ENCODE peak calls at places on chromosomes 16 and 17, in six cellular contexts. B, H, D, T, R and Z are unnamed samples.

GRCh38 chr17:15508466-15508865 is 41.0 kb upstream of the CDRT4 start:
- DNase-seq in B (no peak), T (no peak), R (no peak), H (no peak), D (no peak), Z (no peak)

GRCh38 chr17:47240375-47240764 is 13.3 kb upstream of the ITGB3 start:
- DNase-seq in D (no peak), T (no peak), R (no peak), B (no peak), H (no peak), Z (no peak)

GRCh38 chr16:6300523-6300922 is 1032.1 kb upstream of the RBFOX1 start:
- DNase-seq in R (no peak), H (no peak), T (no peak), D (no peak), B (no peak), Z (no peak)

GRCh38 chr17:33778505-33779398 is 476.3 kb upstream of the CCL2 start:
- DNase-seq in B (peak; percentile 57), D (peak; percentile 15), H (peak; percentile 33), R (peak; percentile 28), T (no peak), Z (peak; percentile 31)

GRCh38 chr17:58630883-58631522 is 60.8 kb downstream of the TEX14 start:
- DNase-seq in R (peak; percentile 49), B (no peak), D (peak; percentile 98), H (no peak), T (no peak), Z (peak; percentile 11)

GRCh38 chr16:76278976-76279375 is 1.8 kb downstream of the CNTNAP4 start:
- DNase-seq in D (no peak), R (no peak), B (no peak), T (no peak), H (peak; percentile 13), Z (no peak)

GRCh38 chr17:83200231-83200699 is 120.9 kb downstream of the METRNL start:
- DNase-seq in T (peak; percentile 73), R (peak; percentile 70), D (no peak), B (no peak), H (no peak), Z (peak; percentile 51)

GRCh38 chr16:9053006-9053601 is 38.3 kb upstream of the HAPSTR1 start:
- DNase-seq in R (peak; percentile 43), T (no peak), B (peak; percentile 70), D (peak; percentile 74), H (peak; percentile 92), Z (no peak)

GRCh38 chr16:74748042-74748709 is 26.4 kb downstream of the FA2H start:
- DNase-seq in D (no peak), R (no peak), T (no peak), B (no peak), H (no peak), Z (no peak)

GRCh38 chr17:58330544-58330996 is 2.0 kb upstream of the TSPOAP1 start:
- DNase-seq in D (no peak), R (no peak), H (no peak), T (no peak), B (no peak), Z (no peak)

GRCh38 chr17:56908061-56908542 is 5.7 kb downstream of the TRIM25 start:
- DNase-seq in T (peak; percentile 76), B (no peak), R (peak; percentile 58), D (no peak), H (no peak), Z (no peak)

GRCh38 chr17:80886641-80887573 is 104.7 kb upstream of the CHMP6 start:
- DNase-seq in T (peak; percentile 77), B (no peak), R (no peak), D (no peak), H (no peak), Z (no peak)

GRCh38 chr16:70476272-70477020 is 22.1 kb downstream of the FCSK start:
- DNase-seq in T (no peak), D (peak; percentile 49), R (peak; percentile 31), H (no peak), B (peak; percentile 67), Z (no peak)

GRCh38 chr16:74556375-74556922 is 50.5 kb downstream of the GLG1 start:
- DNase-seq in T (no peak), B (no peak), R (no peak), D (peak; percentile 51), H (no peak), Z (no peak)

GRCh38 chr17:78621720-78622490 is 44.7 kb upstream of the DNAH17 start:
- DNase-seq in H (no peak), B (no peak), D (no peak), T (no peak), R (no peak), Z (no peak)

GRCh38 chr17:40547785-40548478 is 17.3 kb downstream of the CCR7 start:
- DNase-seq in H (no peak), D (no peak), B (no peak), T (no peak), R (peak; percentile 16), Z (no peak)

GRCh38 chr16:3193221-3194212 is 5.5 kb downstream of the OR1F1 start:
- DNase-seq in B (no peak), T (peak; percentile 46), R (no peak), D (no peak), H (peak; percentile 59), Z (no peak)
- H3K9me3 ChIP-seq in B (no peaks in the 10 kb centered on the region), T (peaks cover 6% of the 10 kb centered on the region), R (peaks cover 4% of the 10 kb centered on the region), D (no peaks in the 10 kb centered on the region), H (no peaks in the 10 kb centered on the region), Z (no peaks in the 10 kb centered on the region)

GRCh38 chr16:31193874-31194273 is 8.7 kb downstream of the PYCARD start:
- DNase-seq in B (no peak), R (no peak), H (no peak), D (no peak), T (no peak), Z (no peak)

GRCh38 chr16:31190061-31190460 is 10.1 kb downstream of the FUS start:
- DNase-seq in T (no peak), B (no peak), D (no peak), R (no peak), H (no peak), Z (no peak)

GRCh38 chr16:31192856-31193642 is 9.5 kb downstream of the PYCARD start:
- DNase-seq in R (no peak), D (no peak), T (no peak), B (no peak), H (no peak), Z (no peak)

GRCh38 chr16:31190818-31191444 is 11.0 kb downstream of the FUS start:
- DNase-seq in R (no peak), H (no peak), D (no peak), B (no peak), T (no peak), Z (no peak)

DNA sequence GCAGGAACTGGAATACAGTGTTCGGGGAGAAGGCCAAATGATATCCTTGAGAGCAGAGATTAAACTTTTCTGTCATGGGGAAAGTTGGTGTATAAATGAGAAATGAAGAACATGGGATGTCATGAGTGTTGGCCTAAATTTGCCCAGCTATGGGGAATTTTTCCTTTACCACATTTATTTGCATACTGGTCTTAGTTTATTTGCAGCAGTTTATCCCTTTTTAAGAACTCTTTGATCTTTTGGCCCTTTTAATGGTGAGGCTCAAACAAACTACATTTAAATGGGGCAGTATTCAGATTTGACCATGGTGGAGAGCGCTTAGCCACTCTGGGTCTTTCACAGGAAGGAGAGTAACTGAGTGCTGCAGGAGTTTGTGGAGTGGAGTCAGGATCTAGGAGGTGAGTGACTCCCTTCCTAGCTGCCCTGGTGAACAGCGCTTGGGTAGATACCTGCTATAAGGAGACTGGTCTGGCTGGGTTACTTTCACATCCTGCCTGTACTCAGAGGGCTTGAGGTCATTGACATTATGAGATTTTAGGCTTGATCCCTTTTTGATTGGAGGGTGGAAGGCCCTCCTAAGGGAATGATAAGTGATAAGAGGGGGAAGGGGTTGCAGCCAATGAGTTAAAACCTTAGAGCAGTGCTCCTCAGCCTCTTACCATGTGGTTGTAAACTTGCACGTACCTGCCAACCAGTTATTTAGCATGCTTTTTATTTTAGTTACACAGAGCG is 10.7 kb downstream of the PYCARD start:
- DNase-seq in H (no peak), D (no peak), R (no peak), T (no peak), B (no peak), Z (no peak)
- TF ChIP-seq POLR2AphosphoS5 in H (peak; percentile 29), D (peak; percentile 29), R (no peak), T (no peak), B (no peak), Z (no peak)

GRCh38 chr16:920722-921121 is 50.1 kb downstream of the LMF1 start:
- DNase-seq in D (no peak), T (peak; percentile 47), H (no peak), R (no peak), B (no peak), Z (no peak)

GRCh38 chr16:918068-918467 is 52.7 kb downstream of the LMF1 start:
- DNase-seq in H (no peak), D (no peak), B (no peak), T (no peak), R (no peak), Z (no peak)

GRCh38 chr16:919658-920631 is 50.8 kb downstream of the LMF1 start:
- DNase-seq in B (no peak), R (no peak), T (peak; percentile 76), H (no peak), D (no peak), Z (no peak)

GRCh38 chr16:917591-918061 is 53.2 kb downstream of the LMF1 start:
- DNase-seq in D (no peak), B (no peak), H (no peak), T (peak; percentile 71), R (no peak), Z (no peak)

DNA sequence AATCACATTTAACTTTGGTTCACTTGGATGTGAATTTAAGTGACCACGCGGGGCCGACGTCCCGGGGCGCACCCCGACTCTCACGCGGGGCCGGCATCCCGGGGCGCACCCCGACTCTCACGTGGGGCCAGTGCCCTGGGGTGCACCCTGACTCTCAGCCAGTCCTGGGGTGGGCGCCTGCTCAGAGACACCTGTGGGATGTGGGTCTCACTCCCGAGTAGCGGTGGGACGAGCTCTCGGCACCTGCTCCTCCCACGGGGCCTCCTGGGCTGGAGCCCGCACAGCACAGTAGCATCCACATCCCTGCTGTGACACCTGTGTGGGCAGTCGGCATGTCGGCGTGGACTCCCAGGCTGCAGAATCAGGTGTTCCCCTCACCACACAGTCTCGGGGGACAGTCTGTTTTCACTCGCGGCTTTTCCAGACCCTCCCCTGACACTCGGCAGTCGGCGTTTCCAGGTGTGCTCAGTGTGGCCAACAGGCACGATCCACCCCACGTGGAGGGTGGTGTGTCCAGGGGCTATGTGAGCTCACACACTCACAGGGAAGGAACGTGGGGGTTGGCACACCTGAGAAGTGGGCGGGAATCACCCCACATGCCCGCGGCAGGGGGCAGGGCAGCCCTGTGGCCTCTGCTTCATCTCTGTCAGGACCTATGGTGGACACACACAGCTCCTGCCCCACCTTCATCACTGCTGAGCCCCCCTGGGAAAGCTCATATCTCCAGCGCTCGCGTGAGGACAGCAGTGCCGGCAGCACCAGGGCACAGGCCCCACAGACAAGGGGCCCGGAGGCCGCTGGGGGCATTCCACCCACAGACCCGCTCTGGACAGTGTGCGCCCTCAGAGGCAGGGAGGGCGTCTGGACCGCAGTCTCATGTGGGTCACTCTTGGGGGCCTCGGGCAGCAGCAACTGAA is 51.8 kb downstream of the LMF1 start:
- DNase-seq in R (no peak), B (no peak), D (no peak), T (peak; percentile 79), H (no peak), Z (no peak)
- H3K9me3 ChIP-seq in R (no peaks in the 10 kb centered on the region), B (no peaks in the 10 kb centered on the region), D (no peaks in the 10 kb centered on the region), T (no peaks in the 10 kb centered on the region), H (no peaks in the 10 kb centered on the region), Z (no peaks in the 10 kb centered on the region)

DNA sequence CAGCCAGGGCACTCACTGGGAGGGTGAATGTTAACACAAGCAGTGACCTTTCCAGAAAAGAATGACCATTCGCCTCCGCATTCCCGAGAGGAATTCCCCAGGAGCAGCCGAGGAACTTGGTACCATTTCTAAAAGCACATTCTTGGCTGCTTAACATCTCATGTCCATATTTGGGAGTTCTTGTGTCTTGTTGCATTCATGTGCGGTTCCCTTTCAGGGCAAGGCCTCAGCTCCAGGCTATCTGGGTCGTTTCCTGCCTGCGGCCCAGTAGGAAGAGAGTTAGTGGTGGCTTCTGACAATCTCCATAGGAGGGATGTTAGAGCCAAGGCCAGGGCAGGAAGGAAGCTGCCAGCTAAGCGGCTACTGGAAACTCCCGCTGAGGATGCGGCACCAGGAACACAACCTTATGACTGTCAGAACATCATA is 27.9 kb upstream of the MEAK7 start:
- DNase-seq in B (peak; percentile 93), H (peak; percentile 56), T (no peak), R (no peak), D (no peak), Z (peak; percentile 35)
- TF ChIP-seq POLR2AphosphoS5 in B (peak; percentile 62), H (no peak), T (peak; percentile 77), R (peak; percentile 52), D (no peak), Z (peak; percentile 70)